ENCODE peak calls at places on chromosomes 6 and 20, in five cellular contexts. V is HL-60, Y is BJ, T is coronary artery, G is fibroblast of lung. M is an unnamed sample.

GRCh38 chr20:19074828-19075516 is 137.5 kb upstream of the SLC24A3 start:
- DNase-seq in V (peak), Y (no peak), T (no peak), G (no peak), M (peak)

GRCh38 chr6:5580736-5581568 is 319.6 kb downstream of the FARS2 start:
- DNase-seq in V (no peak), Y (no peak), T (no peak), G (no peak), M (no peak)

GRCh38 chr20:4369798-4370124 is 351.9 kb upstream of the PRND start:
- DNase-seq in V (peak), Y (no peak), T (no peak), G (no peak), M (peak)

GRCh38 chr6:156832166-156832743 is 55.1 kb downstream of the ARID1B start:
- DNase-seq in V (no peak), Y (no peak), T (no peak), G (peak), M (no peak)

GRCh38 chr20:57458400-57459160 is 66.4 kb downstream of the CTCFL start:
- DNase-seq in V (no peak), Y (no peak), T (no peak), G (peak), M (no peak)

GRCh38 chr6:2817778-2818443 is 23.8 kb downstream of the SERPINB1 start:
- DNase-seq in V (no peak), Y (no peak), T (no peak), G (peak), M (no peak)

GRCh38 chr6:167748458-167749379 is 78.0 kb upstream of the AFDN start:
- DNase-seq in V (no peak), Y (no peak), T (no peak), G (no peak), M (no peak)

GRCh38 chr6:135159531-135159930 is 21.6 kb upstream of the MYB start:
- DNase-seq in V (no peak), Y (no peak), T (no peak), G (no peak), M (no peak)

GRCh38 chr20:24797864-24798655 is 151.0 kb upstream of the CST7 start:
- DNase-seq in V (no peak), Y (no peak), T (no peak), G (no peak), M (no peak)

GRCh38 chr6:139369068-139369467 is 5.4 kb downstream of the CITED2 start:
- DNase-seq in V (no peak), Y (no peak), T (no peak), G (peak), M (no peak)

GRCh38 chr6:165052561-165053500 is 256.6 kb downstream of the C6orf118 start:
- DNase-seq in V (no peak), Y (no peak), T (no peak), G (no peak), M (no peak)

GRCh38 chr6:165045631-165046030 is 263.8 kb downstream of the C6orf118 start:
- DNase-seq in V (no peak), Y (no peak), T (no peak), G (peak), M (no peak)

GRCh38 chr6:165055231-165055630 is 254.2 kb downstream of the C6orf118 start:
- DNase-seq in V (no peak), Y (no peak), T (no peak), G (peak), M (no peak)

GRCh38 chr6:165047952-165048351 is 261.5 kb downstream of the C6orf118 start:
- DNase-seq in V (no peak), Y (no peak), T (no peak), G (no peak), M (no peak)

DNA sequence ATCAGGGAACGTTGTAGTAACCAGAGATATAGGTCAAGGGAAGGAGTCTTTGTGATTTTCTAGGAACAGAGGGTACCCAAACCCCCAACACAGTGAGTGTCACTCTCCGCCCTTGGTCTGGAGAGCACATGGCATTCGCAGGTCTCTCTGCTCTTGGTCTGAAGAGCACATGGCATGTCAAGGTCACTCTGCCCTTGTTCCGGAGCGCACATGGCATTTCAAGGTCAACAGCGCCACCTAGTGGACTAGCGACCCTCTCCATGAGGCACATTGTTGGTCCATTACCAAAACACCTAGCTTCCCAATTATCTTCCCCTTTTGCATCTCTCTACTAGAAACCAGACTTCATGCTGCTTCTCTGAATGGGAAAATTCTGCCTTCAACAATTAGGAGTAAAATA is 260.0 kb downstream of the C6orf118 start:
- DNase-seq in V (peak), Y (no peak), T (no peak), G (peak), M (no peak)
- TF ChIP-seq CTCF in V (peak), Y (peak), T (no peak), G (no peak), M (peak)

GRCh38 chr6:6738922-6739717 is 150.6 kb downstream of the LY86 start:
- DNase-seq in V (no peak), Y (no peak), T (no peak), G (no peak), M (no peak)

GRCh38 chr6:6738108-6738507 is 149.6 kb downstream of the LY86 start:
- DNase-seq in V (no peak), Y (no peak), T (no peak), G (no peak), M (no peak)

GRCh38 chr6:6737666-6738065 is 149.1 kb downstream of the LY86 start:
- DNase-seq in V (no peak), Y (no peak), T (no peak), G (no peak), M (no peak)

GRCh38 chr6:6734463-6735455 is 146.2 kb downstream of the LY86 start:
- DNase-seq in V (no peak), Y (no peak), T (no peak), G (peak), M (no peak)

GRCh38 chr6:6736753-6737654 is 148.5 kb downstream of the LY86 start:
- DNase-seq in V (no peak), Y (peak), T (no peak), G (no peak), M (no peak)
- H3K4me3 ChIP-seq in V (no peak), Y (peak), T (peak), G (peak), M (no peak)

DNA sequence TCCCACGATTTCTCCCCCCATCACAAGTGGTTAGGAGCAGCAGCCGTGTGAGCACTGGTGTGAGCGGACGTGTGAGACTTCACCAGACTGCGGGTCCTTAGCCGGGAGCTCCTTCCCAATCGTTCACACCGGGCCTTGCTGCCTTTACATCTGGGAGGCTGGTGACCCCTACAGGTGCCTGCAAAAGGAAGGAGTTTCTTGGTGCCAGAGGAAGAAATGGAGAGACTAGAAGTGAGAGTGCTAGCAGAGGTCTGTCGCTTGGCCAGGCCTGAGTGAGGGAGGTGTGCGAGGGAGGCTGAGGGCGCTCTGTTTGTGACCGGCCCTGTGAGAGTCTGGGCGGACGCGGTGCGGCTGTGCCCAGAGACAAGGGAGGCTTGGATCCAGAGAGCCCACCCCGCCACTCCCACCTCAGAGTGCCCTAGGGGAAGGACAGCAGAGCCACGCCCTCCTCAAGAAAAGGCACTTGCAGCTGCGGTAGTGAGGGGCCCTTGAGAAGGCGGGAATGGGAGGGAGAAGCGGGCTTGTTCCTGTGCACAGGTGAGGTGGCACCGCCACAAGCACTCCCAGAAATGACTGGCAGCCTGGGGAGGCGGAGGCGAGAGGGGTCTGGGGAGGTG is 10.0 kb upstream of the ARMC2 start:
- DNase-seq in V (no peak), Y (no peak), T (no peak), G (peak), M (no peak)
- TF ChIP-seq CTCF in V (no peak), Y (no peak), T (no peak), G (no peak), M (no peak)

GRCh38 chr6:162708971-162709370 is 18.6 kb downstream of the PRKN start:
- DNase-seq in V (no peak), Y (no peak), T (no peak), G (no peak), M (no peak)

GRCh38 chr6:162709431-162709830 is 18.1 kb downstream of the PRKN start:
- DNase-seq in V (no peak), Y (no peak), T (no peak), G (no peak), M (no peak)

GRCh38 chr6:162704001-162704400 is 23.6 kb downstream of the PRKN start:
- DNase-seq in V (no peak), Y (no peak), T (no peak), G (no peak), M (no peak)

GRCh38 chr6:162705736-162706135 is 21.8 kb downstream of the PRKN start:
- DNase-seq in V (no peak), Y (no peak), T (no peak), G (no peak), M (no peak)

DNA sequence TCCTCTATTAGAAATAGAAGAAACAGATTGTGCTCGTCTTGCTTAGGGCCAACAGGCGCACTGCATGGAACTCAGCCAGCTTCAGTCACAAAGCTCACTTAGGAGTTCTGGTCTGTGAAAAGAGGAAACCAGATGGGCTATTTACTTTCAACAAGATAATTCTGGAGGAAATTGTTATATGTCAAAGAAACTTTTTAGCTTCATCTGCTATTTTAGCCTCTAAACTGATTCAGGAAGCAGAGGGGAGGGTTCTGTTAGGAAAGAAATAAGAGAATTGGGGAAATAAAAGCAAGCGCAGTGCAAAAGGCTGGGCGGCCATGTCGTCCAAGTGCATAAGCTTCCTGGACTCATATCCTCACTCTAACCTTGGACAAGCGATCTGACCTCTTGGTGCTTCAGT is 21.3 kb downstream of the PRKN start:
- DNase-seq in V (no peak), Y (no peak), T (no peak), G (peak), M (no peak)
- H3K4me3 ChIP-seq in V (no peak), Y (no peak), T (no peak), G (no peak), M (no peak)

DNA sequence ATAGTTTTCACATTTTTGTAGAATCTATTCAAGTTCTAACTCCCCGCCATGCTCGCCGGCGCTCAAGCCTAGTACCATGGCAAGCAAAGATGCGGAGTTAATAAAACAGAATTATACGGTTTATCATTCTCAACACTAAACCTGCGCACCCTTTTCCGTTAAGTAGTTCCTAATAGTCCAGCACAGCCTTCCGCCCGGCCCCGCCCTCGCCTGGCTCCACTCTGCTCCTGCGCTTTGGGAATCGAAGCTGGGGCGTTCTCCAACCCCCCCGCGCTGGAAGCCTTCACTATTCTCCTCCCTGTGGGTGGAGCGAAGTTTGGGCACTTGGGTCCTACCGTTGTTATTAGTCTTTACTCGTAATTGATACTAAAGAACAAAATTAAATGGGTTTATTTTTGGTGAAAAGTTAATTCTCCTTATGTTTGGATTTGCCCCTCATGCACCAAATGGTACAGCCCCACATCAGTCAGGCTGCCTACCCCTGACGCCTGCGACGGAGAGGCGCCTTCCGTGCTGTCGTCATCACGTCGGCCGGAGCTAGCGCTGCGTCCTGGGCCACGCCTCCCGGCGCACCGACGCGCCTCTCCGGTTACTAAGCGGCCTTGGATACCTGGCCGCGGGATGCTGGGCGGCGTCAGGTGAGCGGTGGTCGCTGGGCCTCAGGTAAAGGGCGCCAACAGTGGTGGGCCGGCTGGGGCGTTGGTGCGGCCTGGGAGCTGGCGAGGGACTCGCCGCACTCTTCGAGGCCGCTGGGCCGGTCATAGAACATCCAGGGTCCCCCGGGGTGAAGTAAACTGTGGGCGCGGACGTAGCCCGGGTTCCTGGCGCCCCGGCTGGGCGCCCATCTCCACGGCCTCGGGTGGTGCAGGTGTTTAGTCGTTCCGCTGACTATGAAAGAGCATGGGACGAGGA is at the start of gene IFT52:
- DNase-seq in V (peak), Y (peak), T (peak), G (peak), M (peak)
- TF ChIP-seq CTCF in V (no peak), Y (no peak), T (no peak), G (no peak), M (no peak)

GRCh38 chr20:23363257-23363649 is 1.3 kb downstream of the GZF1 start:
- DNase-seq in V (no peak), Y (no peak), T (no peak), G (no peak), M (no peak)
- H3K4me3 ChIP-seq in V (peak), Y (peak), T (peak), G (peak), M (peak)

DNA sequence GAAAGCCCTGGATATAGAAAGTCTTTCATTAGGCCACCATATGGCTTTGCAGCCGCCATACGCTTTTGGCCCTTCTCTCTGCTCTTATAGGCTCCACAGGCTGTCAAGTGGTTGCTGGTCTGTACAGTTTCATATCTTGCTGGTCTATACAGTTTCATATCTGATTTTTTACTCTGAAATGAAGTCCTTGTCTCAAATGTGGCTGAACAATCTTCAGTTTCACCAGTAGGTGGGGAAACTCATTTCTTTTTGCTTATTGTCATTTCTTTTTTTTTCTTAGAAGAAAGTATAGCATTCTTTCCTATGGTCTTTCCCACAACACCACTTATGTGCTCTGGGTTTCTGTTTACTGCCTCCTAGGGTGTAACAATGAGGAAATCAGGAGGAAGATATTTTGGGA is 771.4 kb upstream of the MMS22L start:
- DNase-seq in V (no peak), Y (no peak), T (no peak), G (peak), M (no peak)
- TF ChIP-seq CTCF in V (no peak), Y (no peak), T (no peak), G (no peak), M (peak)

M was measured in GM12864.